ENCODE peak calls at places on chromosome 1, in seven cellular contexts. B is fibroblast of mammary gland; O is activated T-cell treated with anti-CD3 and anti-CD28 coated beads, Interleukin-2, amount 50 U/mL, for 48 hours; X is SW480; T is AG08396; K is suprapubic skin; C is substantia nigra. N is an unnamed sample.

GRCh38 chr1:211036701-211037494 is 97.0 kb downstream of the KCNH1 start:
- DNase-seq in T (peak), B (peak), X (peak), K (no peak), O (no peak), C (no peak), N (no peak)

GRCh38 chr1:66681686-66682085 is 70.6 kb upstream of the DYNLT5 start:
- DNase-seq in K (no peak), O (no peak), X (no peak), T (no peak), C (no peak), B (peak), N (no peak)

GRCh38 chr1:231856426-231856825 is 229.8 kb downstream of the DISC1 start:
- DNase-seq in X (no peak), O (no peak), T (no peak), C (no peak), B (no peak), K (no peak), N (no peak)

GRCh38 chr1:218425647-218426342 is 80.7 kb downstream of the TGFB2 start:
- DNase-seq in O (no peak), B (peak), C (no peak), X (no peak), K (no peak), T (peak), N (no peak)

GRCh38 chr1:52880226-52880625 is 37.7 kb downstream of the ZYG11A start:
- DNase-seq in X (no peak), C (no peak), O (no peak), B (no peak), K (no peak), T (no peak), N (no peak)

GRCh38 chr1:195908121-195908520 is 700.1 kb downstream of the KCNT2 start:
- DNase-seq in T (no peak), C (no peak), B (peak), X (no peak), K (no peak), O (no peak), N (no peak)

GRCh38 chr1:186404454-186405051 is 28.9 kb downstream of the ODR4 start:
- DNase-seq in B (peak), K (no peak), T (peak), O (no peak), C (no peak), X (peak), N (no peak)

GRCh38 chr1:201259476-201260235 is 23.6 kb upstream of the PKP1 start:
- DNase-seq in X (peak), B (peak), O (no peak), T (peak), C (no peak), K (no peak), N (no peak)

GRCh38 chr1:214604543-214604942 is 1.5 kb downstream of the CENPF start:
- DNase-seq in X (peak), K (no peak), C (no peak), O (no peak), T (peak), B (peak), N (no peak)

GRCh38 chr1:212525479-212526110 is 83.0 kb upstream of the ATF3 start:
- DNase-seq in O (no peak), K (no peak), T (no peak), C (no peak), B (peak), X (peak), N (no peak)

N was measured in SIG-M5.